ENCODE peak calls at places on chromosome 21, in six cellular contexts. One of them, this sample, is unnamed.

GRCh38 chr21:46667191-46667734 is 31.8 kb downstream of the PRMT2 start:
- DNase-seq in neuronal stem cell: no peak
- DNase-seq in H1: no peak
- DNase-seq in IMR-90: peak; percentile 16
- DNase-seq in H9: peak; percentile 54
- DNase-seq in mesendoderm: peak; percentile 49
- DNase-seq in this sample: no peak

GRCh38 chr21:32388306-32388705 is 4.5 kb downstream of the URB1 start:
- DNase-seq in H9: no peak
- DNase-seq in neuronal stem cell: no peak
- DNase-seq in mesendoderm: no peak
- DNase-seq in IMR-90: no peak
- DNase-seq in H1: no peak
- DNase-seq in this sample: no peak

GRCh38 chr21:32624726-32625125 is 12.5 kb upstream of the CFAP298 start:
- DNase-seq in IMR-90: peak; percentile 6
- DNase-seq in mesendoderm: no peak
- DNase-seq in H1: no peak
- DNase-seq in H9: no peak
- DNase-seq in neuronal stem cell: no peak
- DNase-seq in this sample: peak; percentile 9

GRCh38 chr21:21973806-21974205 is 975.6 kb downstream of the NCAM2 start:
- DNase-seq in H9: peak; percentile 45
- DNase-seq in mesendoderm: peak; percentile 79
- DNase-seq in H1: no peak
- DNase-seq in IMR-90: no peak
- DNase-seq in neuronal stem cell: peak; percentile 1
- DNase-seq in this sample: peak; percentile 0

GRCh38 chr21:22575165-22575584 is 1577.0 kb downstream of the NCAM2 start:
- DNase-seq in neuronal stem cell: peak; percentile 62
- DNase-seq in H9: peak; percentile 46
- DNase-seq in H1: peak; percentile 49
- DNase-seq in mesendoderm: peak; percentile 92
- DNase-seq in IMR-90: no peak
- DNase-seq in this sample: no peak

GRCh38 chr21:33024278-33025103 is 1.2 kb upstream of the OLIG2 start:
- DNase-seq in mesendoderm: no peak
- DNase-seq in H9: peak; percentile 41
- DNase-seq in IMR-90: no peak
- DNase-seq in H1: no peak
- DNase-seq in neuronal stem cell: no peak
- DNase-seq in this sample: no peak

GRCh38 chr21:33368124-33368523 is 35.1 kb upstream of the IFNGR2 start:
- DNase-seq in H1: peak; percentile 42
- DNase-seq in IMR-90: no peak
- DNase-seq in neuronal stem cell: no peak
- DNase-seq in mesendoderm: no peak
- DNase-seq in H9: no peak
- DNase-seq in this sample: no peak

GRCh38 chr21:35943752-35944151 is 116.6 kb downstream of the SETD4 start:
- DNase-seq in IMR-90: no peak
- DNase-seq in neuronal stem cell: no peak
- DNase-seq in H1: no peak
- DNase-seq in mesendoderm: no peak
- DNase-seq in H9: no peak
- DNase-seq in this sample: no peak

GRCh38 chr21:32921632-32922230 is 104.0 kb upstream of the OLIG2 start:
- DNase-seq in H1: peak; percentile 80
- DNase-seq in mesendoderm: peak; percentile 54
- DNase-seq in IMR-90: peak; percentile 10
- DNase-seq in neuronal stem cell: no peak
- DNase-seq in H9: peak; percentile 60
- DNase-seq in this sample: no peak

GRCh38 chr21:17679002-17679600 is 66.4 kb upstream of the BTG3 start:
- DNase-seq in neuronal stem cell: peak; percentile 33
- DNase-seq in mesendoderm: peak; percentile 67
- DNase-seq in IMR-90: peak; percentile 71
- DNase-seq in H9: no peak
- DNase-seq in H1: no peak
- DNase-seq in this sample: peak; percentile 77

GRCh38 chr21:35868869-35869223 is 191.5 kb downstream of the SETD4 start:
- DNase-seq in H1: no peak
- DNase-seq in neuronal stem cell: no peak
- DNase-seq in IMR-90: no peak
- DNase-seq in mesendoderm: no peak
- DNase-seq in H9: no peak
- DNase-seq in this sample: no peak

GRCh38 chr21:33396966-33397365 is 6.2 kb upstream of the IFNGR2 start:
- DNase-seq in H9: no peak
- DNase-seq in H1: no peak
- DNase-seq in IMR-90: peak; percentile 82
- DNase-seq in mesendoderm: no peak
- DNase-seq in neuronal stem cell: no peak
- DNase-seq in this sample: peak; percentile 77

GRCh38 chr21:19853709-19854575 is 1144.3 kb upstream of the NCAM2 start:
- DNase-seq in neuronal stem cell: no peak
- DNase-seq in mesendoderm: no peak
- DNase-seq in H1: no peak
- DNase-seq in H9: peak; percentile 59
- DNase-seq in IMR-90: no peak
- DNase-seq in this sample: no peak

GRCh38 chr21:33673473-33673872 is 31.2 kb downstream of the ITSN1 start:
- DNase-seq in neuronal stem cell: no peak
- DNase-seq in mesendoderm: peak; percentile 59
- DNase-seq in H9: no peak
- DNase-seq in H1: no peak
- DNase-seq in IMR-90: no peak
- DNase-seq in this sample: no peak

GRCh38 chr21:35343046-35343816 is 294.1 kb upstream of the RUNX1 start:
- DNase-seq in IMR-90: peak; percentile 38
- DNase-seq in mesendoderm: no peak
- DNase-seq in neuronal stem cell: no peak
- DNase-seq in H9: no peak
- DNase-seq in H1: no peak
- DNase-seq in this sample: no peak

GRCh38 chr21:31337086-31337485 is 7.0 kb downstream of the TIAM1 start:
- DNase-seq in H1: no peak
- DNase-seq in neuronal stem cell: no peak
- DNase-seq in H9: no peak
- DNase-seq in IMR-90: no peak
- DNase-seq in mesendoderm: no peak
- DNase-seq in this sample: no peak

GRCh38 chr21:34606051-34606450 is 8.9 kb downstream of the RCAN1 start:
- DNase-seq in mesendoderm: peak; percentile 19
- DNase-seq in IMR-90: no peak
- DNase-seq in neuronal stem cell: no peak
- DNase-seq in H9: no peak
- DNase-seq in H1: peak; percentile 7
- DNase-seq in this sample: no peak

GRCh38 chr21:24217141-24217540 is 1390.1 kb downstream of the MRPL39 start:
- DNase-seq in neuronal stem cell: no peak
- DNase-seq in mesendoderm: no peak
- DNase-seq in IMR-90: peak; percentile 4
- DNase-seq in H9: no peak
- DNase-seq in H1: no peak
- DNase-seq in this sample: no peak

GRCh38 chr21:37684577-37684976 is 231.7 kb downstream of the KCNJ6 start:
- DNase-seq in H1: no peak
- DNase-seq in H9: no peak
- DNase-seq in mesendoderm: no peak
- DNase-seq in IMR-90: no peak
- DNase-seq in neuronal stem cell: no peak
- DNase-seq in this sample: no peak

GRCh38 chr21:37682908-37683307 is 233.3 kb downstream of the KCNJ6 start:
- DNase-seq in IMR-90: no peak
- DNase-seq in H1: no peak
- DNase-seq in mesendoderm: no peak
- DNase-seq in H9: no peak
- DNase-seq in neuronal stem cell: no peak
- DNase-seq in this sample: no peak

GRCh38 chr21:37683396-37684114 is 232.7 kb downstream of the KCNJ6 start:
- DNase-seq in H9: no peak
- DNase-seq in mesendoderm: no peak
- DNase-seq in H1: no peak
- DNase-seq in neuronal stem cell: no peak
- DNase-seq in IMR-90: no peak
- DNase-seq in this sample: no peak

GRCh38 chr21:37681711-37682110 is 234.5 kb downstream of the KCNJ6 start:
- DNase-seq in mesendoderm: no peak
- DNase-seq in neuronal stem cell: no peak
- DNase-seq in H1: no peak
- DNase-seq in IMR-90: no peak
- DNase-seq in H9: no peak
- DNase-seq in this sample: no peak

GRCh38 chr21:37684115-37684493 is 232.2 kb downstream of the KCNJ6 start:
- DNase-seq in IMR-90: no peak
- DNase-seq in neuronal stem cell: no peak
- DNase-seq in H9: no peak
- DNase-seq in H1: no peak
- DNase-seq in mesendoderm: no peak
- DNase-seq in this sample: no peak
- H3K18ac ChIP-seq in IMR-90: no peak overlapping the region
- H3K18ac ChIP-seq in neuronal stem cell: no peak overlapping the region
- H3K18ac ChIP-seq in H9: no peak overlapping the region
- H3K18ac ChIP-seq in H1: no peak overlapping the region
- H3K18ac ChIP-seq in mesendoderm: no peak overlapping the region
- H3K18ac ChIP-seq in this sample: no peak overlapping the region

DNA sequence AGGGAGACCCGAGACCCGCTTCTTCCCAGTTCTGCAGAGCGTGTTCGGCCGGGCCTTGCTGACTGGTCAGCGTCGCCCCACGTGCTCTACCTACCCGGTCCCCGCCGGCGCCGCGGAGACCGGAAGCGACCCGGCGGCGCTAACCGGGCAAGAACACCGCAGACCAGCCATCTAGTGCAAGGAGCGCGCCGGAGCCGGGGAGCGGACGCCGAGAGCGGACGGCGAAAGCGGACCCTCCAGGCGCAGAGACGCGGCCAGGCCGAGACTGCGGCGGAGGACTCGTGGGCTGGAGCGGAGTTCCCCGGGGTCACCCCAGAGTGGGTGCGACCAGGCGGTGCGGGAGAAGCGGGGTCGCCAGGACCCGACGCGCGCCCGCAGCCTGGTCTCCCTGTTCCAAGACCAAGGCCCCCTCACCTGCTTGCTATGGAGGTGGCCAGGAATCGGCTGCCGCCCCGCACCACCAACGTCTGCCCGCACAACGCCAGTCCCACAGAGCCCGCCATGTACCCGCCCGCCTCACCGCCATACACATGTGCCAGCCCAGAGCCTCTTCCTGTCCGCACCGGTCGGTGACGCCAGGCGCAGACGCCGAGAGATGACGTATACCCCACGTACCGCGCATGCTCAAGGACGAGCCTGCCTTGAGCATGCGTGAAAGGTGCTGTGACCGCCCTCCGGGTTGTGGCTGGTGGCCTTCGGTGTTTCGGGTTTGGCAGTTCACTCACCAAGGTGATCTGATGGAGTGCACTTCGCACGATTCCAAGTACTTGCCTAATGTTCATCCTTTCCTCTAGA is at the start of gene WDR4:
- DNase-seq in H9: peak; percentile 98
- DNase-seq in H1: peak; percentile 100
- DNase-seq in neuronal stem cell: peak; percentile 97
- DNase-seq in IMR-90: peak; percentile 97
- DNase-seq in mesendoderm: peak; percentile 99
- DNase-seq in this sample: peak; percentile 97
- H2AK5ac ChIP-seq in H9: no peak within 1 kb of the TSS
- H2AK5ac ChIP-seq in H1: no peak within 1 kb of the TSS
- H2AK5ac ChIP-seq in neuronal stem cell: no peak within 1 kb of the TSS
- H2AK5ac ChIP-seq in IMR-90: peak within 1 kb of the TSS; percentile 53
- H2AK5ac ChIP-seq in mesendoderm: no peak within 1 kb of the TSS
- H2AK5ac ChIP-seq in this sample: no peak within 1 kb of the TSS

DNA sequence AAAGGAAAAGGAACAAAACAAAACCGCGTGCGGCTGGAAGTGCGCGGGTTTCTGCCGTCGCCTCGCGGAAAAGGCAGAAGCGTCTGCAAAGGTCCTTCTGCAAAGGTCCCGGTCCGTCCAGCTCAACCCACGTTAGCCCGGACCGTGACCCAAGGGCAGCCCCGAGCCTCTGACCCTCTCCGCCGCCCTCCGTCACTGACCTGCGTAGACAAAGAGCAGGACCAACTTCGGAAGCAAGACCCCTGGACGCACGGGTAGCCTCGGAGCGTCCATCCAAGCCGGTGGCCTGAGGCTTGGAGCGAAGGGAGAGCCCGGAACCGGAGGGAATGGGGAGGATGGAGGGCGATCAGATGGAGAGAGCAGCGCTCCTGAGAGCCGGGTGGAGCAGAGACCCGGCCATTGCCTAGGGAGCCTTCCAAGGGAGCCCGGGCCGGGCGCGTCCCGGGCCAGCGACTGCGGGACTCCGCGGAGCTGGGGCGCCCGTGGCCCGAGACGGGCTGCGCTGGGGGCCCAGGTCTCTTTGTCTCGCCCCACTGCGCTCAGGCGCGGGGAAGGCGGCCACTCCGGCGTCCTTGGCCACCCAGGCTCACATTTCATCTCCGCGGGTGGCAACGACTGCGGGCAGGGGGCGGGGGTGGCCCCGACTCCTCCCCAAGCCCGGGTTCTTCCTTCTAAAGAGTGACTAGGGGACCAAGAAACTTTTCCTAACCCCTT is at the start of gene CYYR1:
- DNase-seq in H9: peak; percentile 77
- DNase-seq in H1: peak; percentile 87
- DNase-seq in IMR-90: no peak
- DNase-seq in mesendoderm: peak; percentile 86
- DNase-seq in neuronal stem cell: peak; percentile 63
- DNase-seq in this sample: peak; percentile 28
- H3K18ac ChIP-seq in H9: peak within 1 kb of the TSS; percentile 99
- H3K18ac ChIP-seq in H1: peak within 1 kb of the TSS; percentile 92
- H3K18ac ChIP-seq in IMR-90: no peak within 1 kb of the TSS
- H3K18ac ChIP-seq in mesendoderm: peak within 1 kb of the TSS; percentile 16
- H3K18ac ChIP-seq in neuronal stem cell: peak within 1 kb of the TSS; percentile 96
- H3K18ac ChIP-seq in this sample: peak within 1 kb of the TSS; percentile 58

GRCh38 chr21:15442743-15443142 is 287.0 kb upstream of the USP25 start:
- DNase-seq in mesendoderm: no peak
- DNase-seq in IMR-90: no peak
- DNase-seq in neuronal stem cell: no peak
- DNase-seq in H1: no peak
- DNase-seq in H9: no peak
- DNase-seq in this sample: peak; percentile 12
- H2AK5ac ChIP-seq in mesendoderm: no peak overlapping the region
- H2AK5ac ChIP-seq in IMR-90: no peak overlapping the region
- H2AK5ac ChIP-seq in neuronal stem cell: no peak overlapping the region
- H2AK5ac ChIP-seq in H1: no peak overlapping the region
- H2AK5ac ChIP-seq in H9: no peak overlapping the region
- H2AK5ac ChIP-seq in this sample: no peak overlapping the region

DNA sequence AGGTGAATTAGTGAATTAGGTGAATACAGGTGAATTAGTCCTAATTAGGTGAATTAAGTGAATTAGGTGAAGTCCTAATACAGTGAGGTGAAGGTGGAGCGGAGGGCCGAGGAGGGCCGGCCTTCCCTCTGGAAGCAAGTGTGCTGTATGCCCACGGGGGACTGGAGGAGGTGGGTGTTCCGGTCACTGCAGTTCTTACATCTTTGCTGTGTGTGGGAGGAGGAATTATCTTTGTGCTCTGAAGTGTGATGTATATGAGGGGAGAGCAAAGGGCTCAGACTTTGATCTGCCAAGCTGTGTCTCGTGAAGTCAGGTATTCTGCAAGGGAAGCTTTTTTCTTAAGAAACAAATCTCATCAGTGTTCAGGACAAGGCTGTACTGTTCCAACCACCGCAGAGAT is 45.4 kb downstream of the AGPAT3 start:
- DNase-seq in IMR-90: no peak
- DNase-seq in mesendoderm: no peak
- DNase-seq in H1: no peak
- DNase-seq in H9: no peak
- DNase-seq in neuronal stem cell: no peak
- DNase-seq in this sample: no peak
- H3K18ac ChIP-seq in IMR-90: no peak overlapping the region
- H3K18ac ChIP-seq in mesendoderm: no peak overlapping the region
- H3K18ac ChIP-seq in H1: no peak overlapping the region
- H3K18ac ChIP-seq in H9: no peak overlapping the region
- H3K18ac ChIP-seq in neuronal stem cell: peak overlapping the region; percentile 2
- H3K18ac ChIP-seq in this sample: no peak overlapping the region

This sample was measured in mesenchymal stem cell.